ENCODE peak calls at places on chromosomes 3 and 15, in four cellular contexts. One of them, this sample, is unnamed.

GRCh38 chr3:156509209-156510174 is 45.4 kb downstream of the SSR3 start:
- DNase-seq in K562: peak
- DNase-seq in HepG2: peak
- DNase-seq in GM12878: no peak
- DNase-seq in this sample: peak

GRCh38 chr3:188574885-188575284 is 420.9 kb downstream of the LPP start:
- DNase-seq in HepG2: no peak
- DNase-seq in GM12878: no peak
- DNase-seq in K562: no peak
- DNase-seq in this sample: no peak

GRCh38 chr3:98777801-98778220 is 14.7 kb downstream of the ST3GAL6 start:
- DNase-seq in GM12878: no peak
- DNase-seq in HepG2: no peak
- DNase-seq in K562: no peak
- DNase-seq in this sample: no peak

GRCh38 chr3:175605851-175606250 is 746.7 kb downstream of the NAALADL2 start:
- DNase-seq in HepG2: no peak
- DNase-seq in K562: no peak
- DNase-seq in GM12878: no peak
- DNase-seq in this sample: no peak

GRCh38 chr3:170391108-170391507 is 27.6 kb upstream of the CLDN11 start:
- DNase-seq in HepG2: no peak
- DNase-seq in GM12878: no peak
- DNase-seq in K562: no peak
- DNase-seq in this sample: no peak

GRCh38 chr15:101709466-101709865 is 14.8 kb downstream of the TARS3 start:
- DNase-seq in GM12878: no peak
- DNase-seq in K562: no peak
- DNase-seq in HepG2: no peak
- DNase-seq in this sample: no peak

GRCh38 chr15:39144051-39144450 is 436.8 kb upstream of the THBS1 start:
- DNase-seq in HepG2: no peak
- DNase-seq in GM12878: no peak
- DNase-seq in K562: no peak
- DNase-seq in this sample: no peak

GRCh38 chr3:47715928-47716327 is 65.8 kb downstream of the SMARCC1 start:
- DNase-seq in GM12878: no peak
- DNase-seq in HepG2: no peak
- DNase-seq in K562: no peak
- DNase-seq in this sample: no peak

GRCh38 chr3:190848891-190849290 is 13.6 kb downstream of the GMNC start:
- DNase-seq in HepG2: no peak
- DNase-seq in GM12878: no peak
- DNase-seq in K562: no peak
- DNase-seq in this sample: no peak

GRCh38 chr3:158532099-158532734 is 38.8 kb upstream of the MLF1 start:
- DNase-seq in HepG2: peak
- DNase-seq in K562: peak
- DNase-seq in GM12878: no peak
- DNase-seq in this sample: peak

GRCh38 chr3:36992806-36993325 is at the start of gene EPM2AIP1:
- DNase-seq in K562: peak
- DNase-seq in HepG2: no peak
- DNase-seq in GM12878: no peak
- DNase-seq in this sample: no peak

GRCh38 chr15:84926491-84927220 is 42.2 kb downstream of the SLC28A1 start:
- DNase-seq in GM12878: no peak
- DNase-seq in K562: no peak
- DNase-seq in HepG2: no peak
- DNase-seq in this sample: no peak

GRCh38 chr15:40282870-40283614 is at the start of gene ANKRD63:
- DNase-seq in HepG2: no peak
- DNase-seq in GM12878: no peak
- DNase-seq in K562: peak
- DNase-seq in this sample: peak

GRCh38 chr3:138440137-138440536 is 5.7 kb downstream of the ESYT3 start:
- DNase-seq in K562: no peak
- DNase-seq in HepG2: no peak
- DNase-seq in GM12878: no peak
- DNase-seq in this sample: no peak

DNA sequence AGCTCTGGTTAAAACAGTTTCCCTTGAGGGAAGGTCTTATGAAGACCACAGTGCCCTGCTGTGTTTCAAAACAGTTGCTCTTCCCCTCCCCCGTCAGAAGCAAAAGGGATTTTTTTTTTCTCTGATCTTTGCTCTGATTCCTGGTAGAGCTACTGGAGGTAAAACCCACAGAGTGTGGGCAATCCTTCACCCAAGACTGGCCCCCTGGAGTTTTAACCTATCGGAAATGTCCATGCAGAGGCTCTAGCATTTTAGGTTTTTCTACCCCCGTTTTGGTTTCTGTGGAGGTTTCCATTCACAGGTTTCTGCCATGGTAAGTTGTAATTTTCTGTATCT is 27.7 kb downstream of the GRM2 start:
- DNase-seq in K562: no peak
- DNase-seq in HepG2: no peak
- DNase-seq in GM12878: no peak
- DNase-seq in this sample: no peak
- TF ChIP-seq SP1 in K562: no peak
- TF ChIP-seq SP1 in HepG2: no peak
- TF ChIP-seq SP1 in GM12878: no peak
- TF ChIP-seq SP1 in this sample: no peak

GRCh38 chr3:115085197-115085865 is 61.8 kb downstream of the ZBTB20 start:
- DNase-seq in HepG2: no peak
- DNase-seq in K562: no peak
- DNase-seq in GM12878: no peak
- DNase-seq in this sample: peak
- TF ChIP-seq TARDBP in HepG2: no peak
- TF ChIP-seq TARDBP in K562: no peak
- TF ChIP-seq TARDBP in GM12878: no peak
- TF ChIP-seq TARDBP in this sample: no peak

GRCh38 chr3:109369510-109369909 is 32.2 kb upstream of the DPPA4 start:
- DNase-seq in HepG2: peak
- DNase-seq in GM12878: no peak
- DNase-seq in K562: no peak
- DNase-seq in this sample: no peak
- TF ChIP-seq SP1 in HepG2: no peak
- TF ChIP-seq SP1 in GM12878: no peak
- TF ChIP-seq SP1 in K562: no peak
- TF ChIP-seq SP1 in this sample: no peak

GRCh38 chr15:58383876-58384275 is 47.9 kb upstream of the LIPC start:
- DNase-seq in HepG2: no peak
- DNase-seq in K562: no peak
- DNase-seq in GM12878: no peak
- DNase-seq in this sample: no peak
- TF ChIP-seq TARDBP in HepG2: no peak
- TF ChIP-seq TARDBP in K562: no peak
- TF ChIP-seq TARDBP in GM12878: no peak
- TF ChIP-seq TARDBP in this sample: no peak

GRCh38 chr3:141454906-141455602 is 31.8 kb upstream of the RASA2 start:
- DNase-seq in K562: peak
- DNase-seq in GM12878: peak
- DNase-seq in HepG2: peak
- DNase-seq in this sample: peak
- TF ChIP-seq SP1 in K562: no peak
- TF ChIP-seq SP1 in GM12878: no peak
- TF ChIP-seq SP1 in HepG2: no peak
- TF ChIP-seq SP1 in this sample: no peak

GRCh38 chr3:142596726-142597088 is 514 bp downstream of the PLS1 start:
- DNase-seq in K562: peak
- DNase-seq in HepG2: no peak
- DNase-seq in GM12878: no peak
- DNase-seq in this sample: no peak
- TF ChIP-seq TARDBP in K562: no peak
- TF ChIP-seq TARDBP in HepG2: no peak
- TF ChIP-seq TARDBP in GM12878: no peak
- TF ChIP-seq TARDBP in this sample: no peak

DNA sequence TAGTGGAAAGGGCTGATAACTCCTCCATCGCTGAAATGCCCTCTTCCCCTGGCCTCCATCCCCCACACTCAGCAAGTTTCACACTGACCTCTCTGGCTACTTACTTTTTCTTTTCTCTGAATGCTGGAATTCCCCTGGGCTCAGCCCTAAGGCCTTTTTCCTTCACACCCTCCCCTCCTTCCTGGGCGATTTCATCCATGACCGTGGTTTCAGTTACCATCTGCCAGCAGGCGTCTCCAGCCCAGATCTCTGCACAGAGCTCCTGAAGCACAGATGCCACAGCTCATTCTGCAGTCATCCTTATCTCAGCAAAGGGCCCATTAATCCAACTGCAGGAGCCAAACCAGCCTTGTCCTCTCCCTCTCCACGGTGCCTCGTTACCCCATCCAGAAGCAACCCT is 114.0 kb downstream of the RFTN1 start:
- DNase-seq in HepG2: no peak
- DNase-seq in GM12878: no peak
- DNase-seq in K562: no peak
- DNase-seq in this sample: peak
- TF ChIP-seq SP1 in HepG2: no peak
- TF ChIP-seq SP1 in GM12878: no peak
- TF ChIP-seq SP1 in K562: no peak
- TF ChIP-seq SP1 in this sample: no peak

DNA sequence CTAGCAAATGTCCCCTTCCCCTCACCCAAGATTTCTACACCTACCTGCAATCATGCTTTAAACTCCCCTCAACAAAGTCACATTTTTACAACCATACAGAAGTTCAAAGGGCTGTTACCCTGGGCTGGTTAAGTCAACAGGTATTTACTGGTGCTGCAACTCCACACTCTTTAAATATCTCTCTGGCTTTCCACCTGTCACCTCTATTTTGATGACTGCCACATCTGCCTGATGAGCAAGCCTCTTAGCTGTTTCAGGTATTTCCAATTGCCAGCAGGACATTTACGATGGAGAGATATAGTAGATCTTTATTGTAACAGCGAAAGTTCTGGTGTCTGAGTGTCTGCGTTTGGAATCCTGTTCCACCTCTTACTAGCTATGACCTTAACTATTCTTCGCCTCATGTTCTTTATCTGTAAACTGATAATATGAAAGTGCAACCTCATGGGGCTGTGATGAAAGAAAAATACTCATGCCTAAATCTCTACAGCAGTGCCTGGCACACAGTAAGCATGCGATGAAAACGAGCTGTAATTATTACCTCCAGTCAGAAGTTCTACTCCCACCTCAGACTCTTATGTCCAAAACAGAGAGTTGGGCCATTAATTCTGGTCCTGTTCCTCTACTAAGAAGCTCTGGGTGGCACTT is 44.2 kb upstream of the TPM1 start:
- DNase-seq in HepG2: peak
- DNase-seq in K562: no peak
- DNase-seq in GM12878: no peak
- DNase-seq in this sample: no peak
- TF ChIP-seq TARDBP in HepG2: no peak
- TF ChIP-seq TARDBP in K562: no peak
- TF ChIP-seq TARDBP in GM12878: no peak
- TF ChIP-seq TARDBP in this sample: no peak

This sample was measured in HEK293T.